ENCODE peak calls at places on chromosomes 5 and 9, in nine cellular contexts. K, M, X, T, I, Q, G, F and L are unnamed samples.

GRCh38 chr5:113038714-113039113 is 62.1 kb downstream of the DCP2 start:
- DNase-seq in M (peak; percentile 56), T (no peak), K (no peak), G (no peak), F (no peak), Q (no peak), X (peak; percentile 47), I (no peak), L (no peak)

GRCh38 chr9:16575142-16575877 is 295.2 kb downstream of the BNC2 start:
- DNase-seq in T (no peak), M (peak; percentile 28), F (no peak), G (no peak), Q (peak; percentile 45), X (no peak), I (no peak), K (no peak), L (no peak)

GRCh38 chr5:154753792-154754191 is 1.4 kb upstream of the LARP1 start:
- DNase-seq in T (no peak), Q (peak; percentile 22), G (peak; percentile 89), K (no peak), I (peak; percentile 82), M (peak; percentile 93), X (peak; percentile 97), F (no peak), L (no peak)

GRCh38 chr9:79682076-79682736 is 110.4 kb downstream of the TLE4 start:
- DNase-seq in M (no peak), G (no peak), I (no peak), F (peak; percentile 12), K (no peak), T (no peak), Q (no peak), X (peak; percentile 38), L (no peak)

GRCh38 chr5:81755320-81755719 is 4.4 kb upstream of the SSBP2 start:
- DNase-seq in X (peak; percentile 89), F (no peak), K (no peak), I (no peak), Q (peak; percentile 85), T (no peak), M (peak; percentile 91), G (peak; percentile 54), L (no peak)

GRCh38 chr9:109319072-109319630 is 1.7 kb downstream of the EPB41L4B start:
- DNase-seq in Q (no peak), I (no peak), G (peak; percentile 39), M (no peak), K (peak; percentile 43), F (peak; percentile 12), X (no peak), T (no peak), L (no peak)

GRCh38 chr5:149153751-149154610 is 12.7 kb downstream of the ABLIM3 start:
- DNase-seq in Q (peak; percentile 35), K (no peak), T (no peak), M (peak; percentile 59), G (no peak), X (peak; percentile 75), F (no peak), I (peak; percentile 89), L (no peak)

GRCh38 chr9:135320331-135320730 is 159.3 kb upstream of the PPP1R26 start:
- DNase-seq in Q (no peak), I (no peak), M (no peak), T (no peak), X (no peak), K (no peak), G (no peak), F (no peak), L (no peak)

GRCh38 chr9:97840521-97840920 is 12.5 kb upstream of the FOXE1 start:
- DNase-seq in G (no peak), M (no peak), I (no peak), F (no peak), T (no peak), X (peak; percentile 44), K (no peak), Q (no peak), L (no peak)

GRCh38 chr5:67215592-67216471 is 19.2 kb upstream of the CD180 start:
- DNase-seq in F (peak; percentile 8), I (peak; percentile 90), Q (no peak), T (peak; percentile 83), G (peak; percentile 38), X (peak; percentile 13), K (no peak), M (peak; percentile 47), L (peak; percentile 84)

GRCh38 chr9:114047717-114048116 is 30.4 kb downstream of the AMBP start:
- DNase-seq in G (no peak), Q (peak; percentile 13), I (no peak), X (no peak), F (no peak), K (no peak), T (peak; percentile 8), M (no peak), L (no peak)

GRCh38 chr9:113774968-113775367 is 101.1 kb upstream of the ZNF618 start:
- DNase-seq in X (no peak), G (no peak), M (no peak), Q (no peak), F (no peak), T (no peak), K (no peak), I (no peak), L (no peak)

GRCh38 chr5:10854526-10855277 is 93.7 kb upstream of the DAP start:
- DNase-seq in K (peak; percentile 38), Q (no peak), F (no peak), I (peak; percentile 79), G (no peak), X (no peak), M (peak; percentile 24), T (no peak), L (no peak)

GRCh38 chr9:122236681-122237080 is 7.9 kb upstream of the LHX6 start:
- DNase-seq in Q (no peak), X (peak; percentile 30), F (no peak), M (peak; percentile 20), I (no peak), G (no peak), T (no peak), K (no peak), L (no peak)

GRCh38 chr9:14156046-14156445 is 157.9 kb downstream of the NFIB start:
- DNase-seq in X (no peak), I (no peak), M (no peak), K (no peak), G (no peak), T (no peak), F (no peak), Q (no peak), L (no peak)

GRCh38 chr5:10682801-10683525 is 78.1 kb downstream of the DAP start:
- DNase-seq in T (no peak), I (no peak), G (no peak), K (no peak), F (no peak), M (no peak), X (no peak), Q (no peak), L (no peak)

GRCh38 chr9:113178087-113178486 is 27.3 kb downstream of the SLC31A2 start:
- DNase-seq in X (peak; percentile 66), G (no peak), K (no peak), F (no peak), T (no peak), Q (no peak), M (peak; percentile 77), I (no peak), L (no peak)

GRCh38 chr5:88722546-88722945 is 160.4 kb downstream of the MEF2C start:
- DNase-seq in Q (no peak), M (no peak), K (peak; percentile 8), F (no peak), I (peak; percentile 40), X (no peak), T (no peak), G (no peak), L (no peak)
- TF ChIP-seq CTCF in Q (no peak), M (no peak), K (no peak), F (no peak), I (no peak), X (no peak), T (no peak), G (no peak), L (no peak)

DNA sequence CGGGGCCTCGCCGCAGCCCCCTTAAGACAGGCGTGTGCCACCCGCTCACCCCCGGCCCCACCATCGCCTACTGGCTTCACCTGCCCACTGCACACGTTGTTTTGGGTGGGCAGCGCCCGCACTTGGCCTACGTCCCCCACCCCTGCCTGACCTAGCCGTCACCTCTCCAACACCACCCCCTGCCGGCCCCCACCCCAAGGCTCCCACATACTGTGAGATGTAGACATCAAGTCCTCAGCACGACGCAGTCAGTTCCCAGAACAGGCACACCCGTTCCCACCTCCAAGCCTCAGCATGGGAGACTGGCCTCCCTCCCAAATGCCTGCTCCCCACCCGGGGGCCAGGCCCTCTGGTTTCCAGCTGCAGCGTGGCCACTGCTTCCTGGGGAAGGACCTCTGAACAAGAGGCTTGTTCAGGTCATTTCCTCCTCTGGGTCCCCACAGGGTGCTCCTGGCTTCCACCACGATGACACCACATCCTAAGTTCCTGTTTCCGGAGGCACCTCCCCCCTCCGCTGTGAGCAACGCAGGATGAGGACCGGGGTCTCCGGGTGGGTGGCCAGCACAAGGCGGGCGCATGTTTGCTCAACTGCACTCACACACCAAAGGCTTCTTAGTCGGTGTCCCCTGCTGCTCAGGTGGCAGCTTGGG is 11.3 kb downstream of the DBN1 start:
- DNase-seq in G (no peak), F (peak; percentile 61), K (no peak), M (no peak), T (no peak), I (peak; percentile 74), X (no peak), Q (no peak), L (peak; percentile 48)
- TF ChIP-seq CTCF in G (no peak), F (no peak), K (no peak), M (no peak), T (no peak), I (no peak), X (no peak), Q (no peak), L (no peak)

GRCh38 chr9:137055385-137056364 is 1.8 kb upstream of the ENTPD2 start:
- DNase-seq in F (no peak), M (peak; percentile 71), K (no peak), T (peak; percentile 86), X (peak; percentile 41), G (peak; percentile 96), Q (peak; percentile 76), I (peak; percentile 90), L (no peak)
- TF ChIP-seq CTCF in F (no peak), M (no peak), K (no peak), T (no peak), X (no peak), G (no peak), Q (no peak), I (no peak), L (no peak)

DNA sequence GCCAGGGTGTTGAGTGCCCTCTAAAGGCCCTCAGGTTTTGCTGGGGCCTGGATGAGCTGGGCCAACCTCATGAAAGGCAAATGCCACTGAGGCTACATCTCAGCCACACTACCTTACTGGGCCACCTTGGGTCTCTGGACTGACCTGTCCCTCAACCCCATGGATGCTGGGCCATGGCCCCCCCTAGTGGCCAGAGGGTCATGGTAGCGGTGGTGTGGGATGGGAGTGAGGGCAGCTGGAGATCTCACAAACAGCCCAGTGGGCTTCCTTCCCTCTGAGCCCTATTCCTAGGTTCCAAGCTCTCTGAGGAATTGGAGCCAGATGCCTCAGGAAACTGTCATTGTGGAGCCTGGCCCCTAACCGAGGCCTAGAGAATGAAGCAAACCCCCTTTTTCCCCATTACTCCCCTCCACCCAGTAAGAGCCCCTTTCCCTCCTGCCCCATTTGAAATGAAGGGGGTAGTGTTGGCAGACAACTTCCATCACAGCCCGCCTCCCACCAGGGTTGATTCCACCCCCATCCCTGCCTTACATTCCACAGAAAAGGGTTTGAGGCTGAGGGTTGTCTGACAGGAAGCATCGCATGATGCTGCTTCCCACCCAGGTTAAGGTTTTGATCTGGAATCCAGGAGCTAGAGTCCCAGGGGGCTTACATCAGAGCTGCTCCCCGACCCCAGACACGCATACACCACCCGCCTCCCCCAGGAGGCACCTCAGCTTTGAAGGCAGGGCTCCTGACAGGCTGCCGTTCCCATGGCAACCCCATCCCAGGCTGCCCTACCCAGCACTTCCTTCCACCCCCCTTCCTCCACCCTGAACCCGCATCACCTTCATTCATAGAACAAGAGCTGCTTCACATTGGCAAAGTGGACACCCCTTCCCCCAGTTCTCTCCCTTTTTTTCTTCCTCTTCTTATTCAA is 63.9 kb downstream of the PCDH1 start:
- DNase-seq in I (no peak), M (peak; percentile 32), G (no peak), K (peak; percentile 82), T (peak; percentile 87), X (no peak), F (peak; percentile 83), Q (peak; percentile 55), L (peak; percentile 70)
- TF ChIP-seq CTCF in I (peak; percentile 39), M (peak; percentile 74), G (no peak), K (peak; percentile 72), T (peak; percentile 95), X (peak; percentile 49), F (peak; percentile 78), Q (peak; percentile 61), L (peak; percentile 75)